ENCODE peak calls at places on chromosomes 4 and X, in five cellular contexts. One of them, this sample, is unnamed.

GRCh38 chr4:25921922-25922321 is 7.9 kb downstream of the SMIM20 start:
- DNase-seq in GM06990: no peak
- DNase-seq in left ventricle myocardium inferior: no peak
- DNase-seq in AG04449: no peak
- DNase-seq in fibroblast of the aortic adventitia: no peak
- DNase-seq in this sample: no peak

GRCh38 chr4:114598191-114599121 is at the start of gene UGT8:
- DNase-seq in GM06990: peak
- DNase-seq in left ventricle myocardium inferior: peak
- DNase-seq in AG04449: no peak
- DNase-seq in fibroblast of the aortic adventitia: peak
- DNase-seq in this sample: peak

GRCh38 chrX:56788229-56788628 is 59.2 kb downstream of the NBDY start:
- DNase-seq in GM06990: no peak
- DNase-seq in left ventricle myocardium inferior: no peak
- DNase-seq in AG04449: no peak
- DNase-seq in fibroblast of the aortic adventitia: peak
- DNase-seq in this sample: no peak

GRCh38 chr4:47032405-47033106 is 1.2 kb downstream of the GABRB1 start:
- DNase-seq in GM06990: peak
- DNase-seq in left ventricle myocardium inferior: peak
- DNase-seq in AG04449: no peak
- DNase-seq in fibroblast of the aortic adventitia: peak
- DNase-seq in this sample: peak

GRCh38 chr4:77852892-77853495 is 9.6 kb upstream of the MRPL1 start:
- DNase-seq in GM06990: peak
- DNase-seq in left ventricle myocardium inferior: no peak
- DNase-seq in AG04449: no peak
- DNase-seq in fibroblast of the aortic adventitia: no peak
- DNase-seq in this sample: no peak

GRCh38 chr4:58111818-58112217 is 1001.6 kb upstream of the IGFBP7 start:
- DNase-seq in GM06990: no peak
- DNase-seq in left ventricle myocardium inferior: no peak
- DNase-seq in AG04449: no peak
- DNase-seq in fibroblast of the aortic adventitia: no peak
- DNase-seq in this sample: no peak

GRCh38 chr4:169604131-169604900 is 8.1 kb downstream of the NEK1 start:
- DNase-seq in GM06990: no peak
- DNase-seq in left ventricle myocardium inferior: no peak
- DNase-seq in AG04449: no peak
- DNase-seq in fibroblast of the aortic adventitia: peak
- DNase-seq in this sample: peak

GRCh38 chrX:6228720-6229119 is at the start of gene NLGN4X:
- DNase-seq in GM06990: no peak
- DNase-seq in left ventricle myocardium inferior: no peak
- DNase-seq in AG04449: no peak
- DNase-seq in fibroblast of the aortic adventitia: no peak
- DNase-seq in this sample: no peak

GRCh38 chr4:185965456-185966384 is 103.2 kb upstream of the TLR3 start:
- DNase-seq in GM06990: peak
- DNase-seq in left ventricle myocardium inferior: no peak
- DNase-seq in AG04449: no peak
- DNase-seq in fibroblast of the aortic adventitia: no peak
- DNase-seq in this sample: peak

GRCh38 chrX:74446876-74447275 is 25.6 kb downstream of the SLC16A2 start:
- DNase-seq in GM06990: no peak
- DNase-seq in left ventricle myocardium inferior: no peak
- DNase-seq in AG04449: no peak
- DNase-seq in fibroblast of the aortic adventitia: no peak
- DNase-seq in this sample: no peak

GRCh38 chr4:16496501-16496900 is 270.2 kb upstream of the TAPT1 start:
- DNase-seq in GM06990: no peak
- DNase-seq in left ventricle myocardium inferior: no peak
- DNase-seq in AG04449: peak
- DNase-seq in fibroblast of the aortic adventitia: peak
- DNase-seq in this sample: peak

GRCh38 chr4:36163198-36163597 is 81.1 kb downstream of the ARAP2 start:
- DNase-seq in GM06990: no peak
- DNase-seq in left ventricle myocardium inferior: no peak
- DNase-seq in AG04449: no peak
- DNase-seq in fibroblast of the aortic adventitia: no peak
- DNase-seq in this sample: no peak

GRCh38 chr4:141309864-141310263 is 89.2 kb downstream of the ZNF330 start:
- DNase-seq in GM06990: peak
- DNase-seq in left ventricle myocardium inferior: no peak
- DNase-seq in AG04449: no peak
- DNase-seq in fibroblast of the aortic adventitia: no peak
- DNase-seq in this sample: no peak

GRCh38 chr4:141302926-141303325 is 82.2 kb downstream of the ZNF330 start:
- DNase-seq in GM06990: no peak
- DNase-seq in left ventricle myocardium inferior: no peak
- DNase-seq in AG04449: no peak
- DNase-seq in fibroblast of the aortic adventitia: no peak
- DNase-seq in this sample: no peak

GRCh38 chr4:141306331-141306730 is 85.6 kb downstream of the ZNF330 start:
- DNase-seq in GM06990: no peak
- DNase-seq in left ventricle myocardium inferior: no peak
- DNase-seq in AG04449: no peak
- DNase-seq in fibroblast of the aortic adventitia: no peak
- DNase-seq in this sample: no peak

GRCh38 chr4:141304346-141304745 is 83.7 kb downstream of the ZNF330 start:
- DNase-seq in GM06990: no peak
- DNase-seq in left ventricle myocardium inferior: no peak
- DNase-seq in AG04449: no peak
- DNase-seq in fibroblast of the aortic adventitia: no peak
- DNase-seq in this sample: no peak

DNA sequence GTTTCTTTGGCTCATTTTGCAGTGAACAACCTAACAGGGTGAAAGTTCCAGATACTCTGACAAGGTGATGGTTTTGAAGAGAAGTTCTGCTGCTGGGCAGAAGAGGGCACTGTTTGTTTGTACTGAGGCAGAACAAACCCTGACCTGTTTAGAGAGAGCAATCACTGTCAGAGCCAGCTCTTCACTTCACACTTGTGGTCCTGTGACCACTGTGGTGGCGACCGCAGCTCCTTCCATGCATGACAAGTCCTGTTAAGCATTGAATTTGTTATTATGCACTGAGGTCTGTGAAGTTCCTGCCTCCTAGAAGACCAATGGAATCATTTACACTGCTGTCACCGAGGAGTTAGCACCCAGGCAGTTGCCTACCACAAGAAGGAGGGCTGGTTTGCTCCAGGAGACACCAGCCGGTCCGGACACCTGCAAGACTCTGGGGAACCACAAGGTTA is 86.6 kb downstream of the ZNF330 start:
- DNase-seq in GM06990: peak
- DNase-seq in left ventricle myocardium inferior: peak
- DNase-seq in AG04449: peak
- DNase-seq in fibroblast of the aortic adventitia: peak
- DNase-seq in this sample: peak
- TF ChIP-seq CTCF in GM06990: peak
- TF ChIP-seq CTCF in left ventricle myocardium inferior: peak
- TF ChIP-seq CTCF in AG04449: peak
- TF ChIP-seq CTCF in fibroblast of the aortic adventitia: peak
- TF ChIP-seq CTCF in this sample: peak

DNA sequence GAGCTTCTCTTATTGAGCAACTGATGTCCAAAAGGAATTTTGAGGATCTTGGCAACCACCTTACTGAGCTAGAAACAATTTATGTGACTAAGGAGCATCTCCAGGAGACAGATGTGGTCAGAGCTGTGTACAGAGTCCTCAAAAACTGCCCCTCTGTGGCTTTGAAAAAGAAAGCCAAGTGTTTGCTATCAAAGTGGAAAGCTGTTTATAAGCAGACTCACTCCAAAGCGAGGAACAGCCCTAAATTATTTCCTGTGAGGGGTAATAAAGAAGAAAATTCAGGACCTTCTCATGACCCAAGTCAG is 9.5 kb downstream of the TCEANC start:
- DNase-seq in GM06990: no peak
- DNase-seq in left ventricle myocardium inferior: no peak
- DNase-seq in AG04449: no peak
- DNase-seq in fibroblast of the aortic adventitia: peak
- DNase-seq in this sample: peak
- TF ChIP-seq CTCF in GM06990: no peak
- TF ChIP-seq CTCF in left ventricle myocardium inferior: no peak
- TF ChIP-seq CTCF in AG04449: no peak
- TF ChIP-seq CTCF in fibroblast of the aortic adventitia: no peak
- TF ChIP-seq CTCF in this sample: no peak

DNA sequence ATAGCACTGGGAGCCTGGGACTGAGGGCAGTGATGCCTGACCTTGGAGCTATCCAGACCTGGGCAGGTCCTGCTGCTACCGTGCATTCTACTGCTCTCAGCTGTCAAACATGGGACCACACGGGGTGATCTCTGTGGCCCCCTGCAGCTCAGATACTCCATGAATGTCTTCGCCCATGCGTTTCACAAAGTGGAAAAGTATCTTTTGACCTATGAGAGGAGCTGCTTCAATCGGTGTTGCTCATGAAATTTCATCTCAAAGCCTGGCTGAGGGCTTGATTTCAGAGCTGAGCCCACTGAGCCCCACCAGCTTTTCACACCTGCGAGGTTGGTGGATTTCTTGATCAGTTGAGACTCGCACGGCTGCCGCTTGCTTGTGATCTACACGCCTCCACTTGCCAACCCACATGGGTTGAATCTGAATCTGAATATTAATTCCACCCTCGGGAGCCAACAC is 35.7 kb downstream of the ING2 start:
- DNase-seq in GM06990: no peak
- DNase-seq in left ventricle myocardium inferior: no peak
- DNase-seq in AG04449: no peak
- DNase-seq in fibroblast of the aortic adventitia: no peak
- DNase-seq in this sample: no peak
- TF ChIP-seq CTCF in GM06990: no peak
- TF ChIP-seq CTCF in left ventricle myocardium inferior: no peak
- TF ChIP-seq CTCF in AG04449: no peak
- TF ChIP-seq CTCF in fibroblast of the aortic adventitia: no peak
- TF ChIP-seq CTCF in this sample: no peak

DNA sequence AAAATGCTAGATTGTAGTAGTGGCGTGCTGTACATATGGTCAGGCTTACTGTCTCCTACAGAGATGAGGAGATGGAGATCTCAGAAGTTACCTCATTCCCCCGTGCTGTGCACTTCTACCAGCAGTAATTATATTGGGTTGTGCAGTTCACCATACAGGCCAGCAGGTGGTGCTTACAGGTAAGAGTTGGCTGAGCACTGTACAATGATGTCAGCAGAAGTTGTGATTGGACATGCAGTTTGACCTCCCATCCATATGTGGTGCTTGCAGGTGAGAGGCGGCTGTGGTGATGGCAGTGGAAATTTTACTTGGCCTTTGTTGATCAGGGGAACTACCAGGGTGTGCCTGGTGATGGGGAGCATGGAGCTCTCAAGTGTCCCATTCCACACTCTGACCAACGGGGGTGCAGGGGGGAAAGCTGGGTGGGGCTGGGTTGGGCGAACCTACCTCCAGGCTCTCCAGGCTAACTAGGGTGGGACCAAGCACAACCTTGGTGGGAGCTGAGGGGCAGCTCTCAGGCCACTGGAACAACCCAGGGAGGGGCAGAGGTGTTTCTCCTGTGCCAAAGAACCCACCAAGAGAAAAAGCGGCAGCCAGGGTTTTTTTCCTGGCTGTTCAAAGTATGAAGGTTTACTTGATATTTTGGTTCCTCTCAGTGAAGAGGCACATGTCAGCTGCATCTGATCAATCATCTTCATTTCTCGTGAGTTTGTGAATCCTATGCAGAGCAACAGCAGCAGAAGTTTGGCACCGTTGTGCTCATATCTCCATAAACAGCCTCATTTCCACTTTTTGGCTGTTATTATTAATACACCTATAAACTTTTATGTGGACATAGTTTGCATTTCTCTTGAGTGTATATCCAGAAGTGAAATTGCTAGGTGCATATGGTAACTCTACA is 73.8 kb upstream of the FREM3 start:
- DNase-seq in GM06990: peak
- DNase-seq in left ventricle myocardium inferior: no peak
- DNase-seq in AG04449: no peak
- DNase-seq in fibroblast of the aortic adventitia: peak
- DNase-seq in this sample: peak
- TF ChIP-seq CTCF in GM06990: peak
- TF ChIP-seq CTCF in left ventricle myocardium inferior: peak
- TF ChIP-seq CTCF in AG04449: peak
- TF ChIP-seq CTCF in fibroblast of the aortic adventitia: peak
- TF ChIP-seq CTCF in this sample: peak

DNA sequence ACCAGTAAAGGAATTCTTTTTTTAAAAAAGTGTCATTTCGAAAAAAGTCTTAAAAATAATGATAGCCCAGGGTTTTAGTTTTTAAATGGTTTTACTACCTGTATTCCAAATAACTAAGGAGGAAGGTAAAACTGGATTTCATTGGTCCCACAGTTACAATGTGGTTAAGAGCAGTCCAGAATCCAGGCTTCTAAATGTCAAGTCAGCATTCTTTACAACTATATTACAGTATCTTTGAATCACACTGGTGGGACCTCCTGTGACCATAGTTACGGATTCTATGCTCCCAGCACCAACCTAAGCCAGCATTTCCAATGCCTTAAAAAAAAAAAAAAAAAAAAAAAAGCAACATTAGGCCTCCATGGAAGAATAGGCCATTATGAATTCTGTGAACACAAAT is 6.2 kb downstream of the TIGD4 start:
- DNase-seq in GM06990: no peak
- DNase-seq in left ventricle myocardium inferior: no peak
- DNase-seq in AG04449: no peak
- DNase-seq in fibroblast of the aortic adventitia: no peak
- DNase-seq in this sample: no peak
- TF ChIP-seq CTCF in GM06990: no peak
- TF ChIP-seq CTCF in left ventricle myocardium inferior: no peak
- TF ChIP-seq CTCF in AG04449: no peak
- TF ChIP-seq CTCF in fibroblast of the aortic adventitia: no peak
- TF ChIP-seq CTCF in this sample: no peak

GRCh38 chr4:51885371-51885770 is 42.4 kb downstream of the DCUN1D4 start:
- DNase-seq in GM06990: no peak
- DNase-seq in left ventricle myocardium inferior: no peak
- DNase-seq in AG04449: no peak
- DNase-seq in fibroblast of the aortic adventitia: peak
- DNase-seq in this sample: peak
- TF ChIP-seq CTCF in GM06990: peak
- TF ChIP-seq CTCF in left ventricle myocardium inferior: peak
- TF ChIP-seq CTCF in AG04449: peak
- TF ChIP-seq CTCF in fibroblast of the aortic adventitia: peak
- TF ChIP-seq CTCF in this sample: peak

GRCh38 chrX:123331349-123331748 is 147.3 kb downstream of the GRIA3 start:
- DNase-seq in GM06990: no peak
- DNase-seq in left ventricle myocardium inferior: no peak
- DNase-seq in AG04449: no peak
- DNase-seq in fibroblast of the aortic adventitia: no peak
- DNase-seq in this sample: no peak
- TF ChIP-seq CTCF in GM06990: no peak
- TF ChIP-seq CTCF in left ventricle myocardium inferior: no peak
- TF ChIP-seq CTCF in AG04449: no peak
- TF ChIP-seq CTCF in fibroblast of the aortic adventitia: no peak
- TF ChIP-seq CTCF in this sample: no peak

GRCh38 chr4:19721587-19721986 is 530.1 kb upstream of the SLIT2 start:
- DNase-seq in GM06990: no peak
- DNase-seq in left ventricle myocardium inferior: no peak
- DNase-seq in AG04449: no peak
- DNase-seq in fibroblast of the aortic adventitia: no peak
- DNase-seq in this sample: no peak
- TF ChIP-seq CTCF in GM06990: no peak
- TF ChIP-seq CTCF in left ventricle myocardium inferior: no peak
- TF ChIP-seq CTCF in AG04449: no peak
- TF ChIP-seq CTCF in fibroblast of the aortic adventitia: no peak
- TF ChIP-seq CTCF in this sample: no peak

This sample was measured in fibroblast of pulmonary artery.